ENCODE peak calls at places on chromosomes 16 and 17, in eight cellular contexts. B, S, P, V, L, I, G and M are unnamed samples.

GRCh38 chr17:2107050-2107449 is 52.1 kb downstream of the HIC1 start:
- DNase-seq in V (no peak), L (no peak), S (no peak), P (no peak), I (no peak), G (no peak), B (no peak), M (no peak)

GRCh38 chr16:66905633-66906539 is 12.8 kb downstream of the CDH16 start:
- DNase-seq in P (no peak), G (no peak), V (no peak), B (peak), L (no peak), I (peak), S (peak), M (no peak)

GRCh38 chr16:15482068-15482747 is 47.8 kb downstream of the BMERB1 start:
- DNase-seq in G (peak), L (peak), I (peak), B (peak), V (peak), S (no peak), P (peak), M (no peak)

GRCh38 chr16:88442811-88443576 is 10.1 kb upstream of the ZFPM1 start:
- DNase-seq in I (peak), S (peak), V (peak), G (peak), L (peak), B (peak), P (peak), M (no peak)

GRCh38 chr17:40123811-40124114 is 2.0 kb downstream of the MSL1 start:
- DNase-seq in G (no peak), B (no peak), L (no peak), I (no peak), V (no peak), S (no peak), P (no peak), M (no peak)

GRCh38 chr17:44820631-44821196 is 9.4 kb downstream of the GJC1 start:
- DNase-seq in G (no peak), V (no peak), I (no peak), P (no peak), B (no peak), L (no peak), S (no peak), M (no peak)

GRCh38 chr16:86110134-86110533 is 211.2 kb downstream of the IRF8 start:
- DNase-seq in I (no peak), S (no peak), P (no peak), B (no peak), L (no peak), V (no peak), G (no peak), M (no peak)

GRCh38 chr17:53336281-53336680 is 486.4 kb upstream of the KIF2B start:
- DNase-seq in V (no peak), G (no peak), B (no peak), P (no peak), I (no peak), S (no peak), L (no peak), M (no peak)

GRCh38 chr17:13337864-13338371 is 263.8 kb downstream of the HS3ST3A1 start:
- DNase-seq in L (no peak), P (no peak), G (peak), I (no peak), B (peak), S (no peak), V (no peak), M (no peak)

GRCh38 chr16:63787014-63787413 is 1334.8 kb downstream of the CDH11 start:
- DNase-seq in S (no peak), B (no peak), V (no peak), G (no peak), I (no peak), L (no peak), P (no peak), M (no peak)

GRCh38 chr16:53154513-53154912 is 99.7 kb downstream of the CHD9 start:
- DNase-seq in B (no peak), I (no peak), P (no peak), L (no peak), S (no peak), G (peak), V (no peak), M (no peak)

GRCh38 chr16:8950580-8951077 is 13.1 kb downstream of the USP7 start:
- DNase-seq in V (no peak), S (no peak), P (no peak), B (no peak), I (no peak), G (peak), L (no peak), M (no peak)

GRCh38 chr17:75535119-75535537 is 9.6 kb downstream of the LLGL2 start:
- DNase-seq in P (peak), V (peak), B (peak), S (peak), G (peak), I (no peak), L (peak), M (no peak)

GRCh38 chr16:35598696-35599332 is 2139.4 kb downstream of the TP53TG3F start:
- DNase-seq in L (no peak), I (no peak), V (no peak), G (no peak), S (no peak), B (no peak), P (no peak), M (no peak)

GRCh38 chr17:70913086-70913485 is 743.8 kb downstream of the KCNJ2 start:
- DNase-seq in P (no peak), S (no peak), L (no peak), V (no peak), B (no peak), G (no peak), I (no peak), M (no peak)

GRCh38 chr17:44987883-44988195 is 19.7 kb upstream of the C1QL1 start:
- DNase-seq in S (no peak), P (no peak), B (no peak), L (no peak), V (no peak), I (no peak), G (no peak), M (no peak)

GRCh38 chr16:526181-527014 is 1.1 kb upstream of the CAPN15 start:
- DNase-seq in V (peak), S (no peak), I (peak), G (peak), L (no peak), B (no peak), P (no peak), M (no peak)

GRCh38 chr17:27281438-27281837 is 12.5 kb upstream of the WSB1 start:
- DNase-seq in S (no peak), I (no peak), V (no peak), B (no peak), L (no peak), G (no peak), P (no peak), M (no peak)

GRCh38 chr17:37516131-37516561 is 26.5 kb downstream of the DUSP14 start:
- DNase-seq in B (no peak), G (no peak), I (no peak), V (no peak), P (no peak), S (no peak), L (no peak), M (no peak)

GRCh38 chr17:13920413-13920812 is 148.9 kb upstream of the COX10 start:
- DNase-seq in P (no peak), B (no peak), L (no peak), S (no peak), G (no peak), I (no peak), V (no peak), M (no peak)

GRCh38 chr16:28951410-28951943 is 740 bp downstream of the NFATC2IP start:
- DNase-seq in B (no peak), L (no peak), G (no peak), I (peak), P (no peak), S (no peak), V (no peak), M (no peak)

GRCh38 chr16:69930117-69930776 is 20.9 kb upstream of the CLEC18A start:
- DNase-seq in P (peak), V (peak), B (peak), L (peak), G (peak), S (peak), I (peak), M (no peak)

GRCh38 chr17:40942553-40942952 is 5.1 kb upstream of the KRT23 start:
- DNase-seq in L (no peak), B (no peak), S (no peak), V (no peak), G (no peak), P (no peak), I (no peak), M (no peak)

GRCh38 chr17:65408050-65408449 is 153.4 kb downstream of the AXIN2 start:
- DNase-seq in I (no peak), G (no peak), B (no peak), L (no peak), S (no peak), V (no peak), P (no peak), M (no peak)

GRCh38 chr16:89903908-89904515 is 14.7 kb upstream of the MC1R start:
- DNase-seq in G (no peak), V (no peak), P (no peak), I (no peak), S (no peak), B (no peak), L (no peak), M (no peak)